ENCODE peak calls at places on chromosomes 5 and 9, in six cellular contexts. R is central memory CD4-positive, alpha-beta T cell; E is ACHN; X is stimulated activated naive CD8-positive, alpha-beta T cell treated with anti-CD3 and anti-CD28 coated beads, Interleukin-15, amount 100 ng/mL, for 72 hours; Q is nucleus accumbens; A is HCEC 1CT. S is an unnamed sample.

GRCh38 chr9:130579738-130580463 is 524 bp downstream of the FUBP3 start:
- DNase-seq in R (no peak), E (peak), X (no peak), Q (no peak), A (no peak), S (no peak)

GRCh38 chr9:38118862-38119435 is 49.9 kb upstream of the SHB start:
- DNase-seq in R (no peak), E (no peak), X (no peak), Q (no peak), A (no peak), S (no peak)

GRCh38 chr9:101398930-101399640 is 434 bp downstream of the ZNF189 start:
- DNase-seq in R (no peak), E (peak), X (no peak), Q (no peak), A (peak), S (no peak)

GRCh38 chr5:220008-220407 is 1.9 kb downstream of the SDHA start:
- DNase-seq in R (peak), E (peak), X (no peak), Q (no peak), A (no peak), S (no peak)

GRCh38 chr5:93503598-93504067 is 77.4 kb downstream of the NR2F1-AS1 start:
- DNase-seq in R (no peak), E (no peak), X (no peak), Q (no peak), A (peak), S (peak)

GRCh38 chr5:14723648-14724231 is 59.2 kb downstream of the OTULIN start:
- DNase-seq in R (no peak), E (no peak), X (no peak), Q (no peak), A (no peak), S (no peak)

GRCh38 chr9:136623849-136624183 is 38.9 kb upstream of the EGFL7 start:
- DNase-seq in R (no peak), E (no peak), X (no peak), Q (no peak), A (no peak), S (no peak)

GRCh38 chr5:8827701-8828100 is 718.2 kb downstream of the SEMA5A start:
- DNase-seq in R (no peak), E (no peak), X (no peak), Q (no peak), A (no peak), S (peak)

GRCh38 chr9:108637340-108637739 is 218.4 kb downstream of the ACTL7B start:
- DNase-seq in R (no peak), E (no peak), X (no peak), Q (no peak), A (no peak), S (no peak)

GRCh38 chr9:132757031-132757430 is 86.8 kb downstream of the GTF3C4 start:
- DNase-seq in R (no peak), E (no peak), X (no peak), Q (no peak), A (no peak), S (no peak)

GRCh38 chr5:65338606-65339151 is 143.0 kb downstream of the ADAMTS6 start:
- DNase-seq in R (no peak), E (no peak), X (no peak), Q (no peak), A (no peak), S (no peak)

GRCh38 chr9:93197670-93198069 is 13.7 kb downstream of the WNK2 start:
- DNase-seq in R (no peak), E (no peak), X (no peak), Q (no peak), A (no peak), S (no peak)

GRCh38 chr5:153360860-153361259 is 129.6 kb upstream of the GRIA1 start:
- DNase-seq in R (no peak), E (no peak), X (no peak), Q (no peak), A (no peak), S (no peak)

GRCh38 chr9:137945581-137945980 is 68.0 kb downstream of the CACNA1B start:
- DNase-seq in R (no peak), E (peak), X (no peak), Q (no peak), A (no peak), S (no peak)

GRCh38 chr5:134536876-134537275 is 11.4 kb downstream of the JADE2 start:
- DNase-seq in R (no peak), E (no peak), X (peak), Q (no peak), A (no peak), S (no peak)

GRCh38 chr9:92669527-92669889 is 423 bp downstream of the IPPK start:
- DNase-seq in R (peak), E (peak), X (no peak), Q (no peak), A (no peak), S (no peak)

GRCh38 chr9:113776194-113776593 is 99.9 kb upstream of the ZNF618 start:
- DNase-seq in R (no peak), E (no peak), X (no peak), Q (no peak), A (no peak), S (no peak)